ENCODE peak calls at places on chromosomes 4 and X, in eight cellular contexts. T, I, N, V, C, Q, U and G are unnamed samples.

GRCh38 chr4:5874811-5875465 is 17.9 kb downstream of the CRMP1 start:
- DNase-seq in T (no peak), I (no peak), V (no peak), N (no peak), C (no peak), U (no peak), Q (peak), G (no peak)

GRCh38 chr4:89111833-89112563 is 665 bp downstream of the TIGD2 start:
- DNase-seq in T (peak), C (no peak), N (peak), V (no peak), U (no peak), Q (peak), I (no peak), G (peak)

GRCh38 chr4:35182451-35182850 is 1061.9 kb downstream of the ARAP2 start:
- DNase-seq in N (no peak), C (peak), I (no peak), Q (no peak), U (no peak), V (no peak), T (no peak), G (no peak)

GRCh38 chrX:129116651-129117050 is 406.6 kb downstream of the SMARCA1 start:
- DNase-seq in U (no peak), C (no peak), N (no peak), I (no peak), V (no peak), Q (no peak), T (no peak), G (no peak)

GRCh38 chr4:1333256-1333655 is 13.8 kb upstream of the UVSSA start:
- DNase-seq in N (no peak), I (no peak), U (peak), T (no peak), V (no peak), C (peak), Q (no peak), G (no peak)

GRCh38 chr4:80071643-80072606 is 1.1 kb downstream of the ANTXR2 start:
- DNase-seq in I (peak), C (peak), V (no peak), U (peak), T (peak), N (peak), Q (peak), G (peak)

GRCh38 chr4:139171878-139172691 is 4.9 kb downstream of the ELF2 start:
- DNase-seq in N (no peak), V (no peak), U (no peak), T (no peak), I (no peak), C (no peak), Q (peak), G (no peak)

GRCh38 chr4:99986792-99987191 is 36.7 kb upstream of the H2AZ1 start:
- DNase-seq in I (no peak), V (no peak), Q (no peak), T (no peak), C (no peak), U (no peak), N (no peak), G (no peak)

GRCh38 chr4:89889289-89889688 is 5.4 kb upstream of the MMRN1 start:
- DNase-seq in T (no peak), U (no peak), V (no peak), C (no peak), I (no peak), Q (no peak), N (peak), G (no peak)

GRCh38 chrX:9494806-9495205 is 29.9 kb downstream of the TBL1X start:
- DNase-seq in Q (peak), T (no peak), C (no peak), N (no peak), U (no peak), V (no peak), I (no peak), G (no peak)

GRCh38 chrX:150361070-150361776 is 1.9 kb upstream of the MAMLD1 start:
- DNase-seq in Q (no peak), I (peak), V (no peak), U (no peak), C (peak), N (peak), T (peak), G (peak)

GRCh38 chr4:180150818-180151217 is 2092.4 kb upstream of the TENM3 start:
- DNase-seq in T (no peak), C (no peak), Q (no peak), N (no peak), V (no peak), U (no peak), I (no peak), G (no peak)

GRCh38 chrX:150980186-150980585 is 2.9 kb upstream of the HMGB3 start:
- DNase-seq in C (no peak), T (no peak), V (no peak), U (no peak), Q (no peak), N (no peak), I (no peak), G (no peak)

GRCh38 chr4:129326810-129327209 is 230.9 kb downstream of the C4orf33 start:
- DNase-seq in V (no peak), T (no peak), U (no peak), N (no peak), I (no peak), Q (no peak), C (no peak), G (no peak)

GRCh38 chr4:1795304-1796195 is 2.5 kb downstream of the FGFR3 start:
- DNase-seq in U (no peak), N (no peak), T (peak), C (no peak), V (no peak), I (no peak), Q (no peak), G (peak)

GRCh38 chr4:174177536-174177935 is 105.9 kb downstream of the FBXO8 start:
- DNase-seq in N (no peak), C (no peak), U (no peak), Q (no peak), T (no peak), I (no peak), V (no peak), G (no peak)

GRCh38 chrX:131895002-131895401 is 128.1 kb upstream of the STK26 start:
- DNase-seq in I (no peak), N (no peak), C (no peak), U (no peak), T (no peak), Q (peak), V (no peak), G (no peak)

GRCh38 chrX:39813631-39814246 is 284.0 kb downstream of the BCOR start:
- DNase-seq in I (peak), C (peak), Q (peak), V (peak), N (no peak), U (peak), T (peak), G (peak)

GRCh38 chrX:108156082-108156481 is 64.5 kb downstream of the ATG4A start:
- DNase-seq in T (no peak), U (no peak), Q (no peak), V (no peak), N (no peak), I (no peak), C (no peak), G (no peak)

GRCh38 chr4:162523171-162523570 is 359.4 kb upstream of the FSTL5 start:
- DNase-seq in Q (no peak), I (no peak), V (no peak), T (no peak), N (no peak), U (no peak), C (no peak), G (no peak)

GRCh38 chr4:12674184-12674583 is 810.0 kb downstream of the RAB28 start:
- DNase-seq in I (no peak), Q (no peak), C (no peak), V (no peak), N (no peak), U (no peak), T (no peak), G (no peak)

GRCh38 chr4:96315815-96316214 is 475.9 kb downstream of the PDHA2 start:
- DNase-seq in T (no peak), V (no peak), C (no peak), I (no peak), U (no peak), Q (peak), N (no peak), G (no peak)

GRCh38 chrX:110277609-110278008 is 40.3 kb downstream of the AMMECR1 start:
- DNase-seq in I (no peak), N (no peak), U (no peak), C (no peak), T (no peak), V (no peak), Q (no peak), G (no peak)

GRCh38 chrX:150036181-150036580 is 97.9 kb upstream of the EOLA2 start:
- DNase-seq in Q (peak), N (no peak), C (no peak), V (no peak), I (no peak), T (peak), U (no peak), G (peak)

GRCh38 chr4:113407409-113407808 is 354.1 kb downstream of the CAMK2D start:
- DNase-seq in U (no peak), T (no peak), C (no peak), V (no peak), Q (no peak), I (no peak), N (no peak), G (no peak)

GRCh38 chrX:97050413-97050812 is 166.7 kb downstream of the RPA4 start:
- DNase-seq in T (no peak), C (no peak), U (no peak), V (no peak), N (no peak), I (no peak), Q (no peak), G (no peak)

GRCh38 chr4:853416-853781 is 27.5 kb upstream of the CPLX1 start:
- DNase-seq in C (no peak), U (no peak), T (peak), N (no peak), V (no peak), I (no peak), Q (no peak), G (no peak)

GRCh38 chrX:13339607-13340006 is 19.8 kb upstream of the ATXN3L start:
- DNase-seq in C (no peak), T (peak), N (no peak), Q (no peak), I (no peak), V (no peak), U (no peak), G (no peak)

GRCh38 chr4:118684873-118685811 is at the start of gene METTL14:
- DNase-seq in N (peak), T (peak), I (peak), C (peak), Q (peak), U (peak), V (peak), G (peak)
- TF ChIP-seq CTCF in N (no peak), T (peak), I (peak), C (no peak), Q (no peak), U (peak), V (peak), G (no peak)

DNA sequence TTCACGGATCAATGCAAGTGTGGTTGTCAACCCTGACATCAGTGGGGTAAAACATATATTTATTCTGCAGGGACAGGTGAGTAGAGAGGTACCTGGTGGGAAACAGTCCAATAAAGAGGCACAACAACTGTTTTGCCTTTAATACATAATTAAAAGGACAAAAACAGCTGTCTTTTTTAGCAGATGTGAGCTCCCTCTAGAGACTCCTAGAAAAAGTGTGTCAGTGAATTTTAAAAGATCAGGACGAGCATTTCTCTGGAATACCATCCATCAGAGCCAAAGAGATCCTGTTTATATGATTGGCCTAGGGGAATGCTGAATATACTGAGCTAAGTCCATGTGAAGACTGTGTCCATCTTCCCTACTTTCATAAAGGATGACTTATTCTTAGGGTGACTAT is 58.3 kb downstream of the TMEM144 start:
- DNase-seq in T (no peak), C (no peak), V (no peak), U (no peak), N (no peak), Q (no peak), I (no peak), G (no peak)
- TF ChIP-seq CTCF in T (no peak), C (no peak), V (no peak), U (no peak), N (no peak), Q (no peak), I (no peak), G (no peak)

GRCh38 chr4:151098191-151098590 is 1.2 kb upstream of the RPS3A start:
- DNase-seq in U (no peak), I (no peak), T (no peak), C (no peak), V (no peak), Q (no peak), N (no peak), G (no peak)

GRCh38 chr4:151100517-151100916 is 1.1 kb downstream of the RPS3A start:
- DNase-seq in C (no peak), N (no peak), T (no peak), V (no peak), Q (no peak), U (no peak), I (no peak), G (no peak)

GRCh38 chr4:151097759-151098158 is 1.7 kb upstream of the RPS3A start:
- DNase-seq in I (no peak), U (no peak), T (no peak), N (no peak), V (no peak), Q (no peak), C (no peak), G (no peak)

GRCh38 chr4:151099976-151100417 is 569 bp downstream of the RPS3A start:
- DNase-seq in N (no peak), I (no peak), T (no peak), Q (peak), V (no peak), C (no peak), U (no peak), G (no peak)

DNA sequence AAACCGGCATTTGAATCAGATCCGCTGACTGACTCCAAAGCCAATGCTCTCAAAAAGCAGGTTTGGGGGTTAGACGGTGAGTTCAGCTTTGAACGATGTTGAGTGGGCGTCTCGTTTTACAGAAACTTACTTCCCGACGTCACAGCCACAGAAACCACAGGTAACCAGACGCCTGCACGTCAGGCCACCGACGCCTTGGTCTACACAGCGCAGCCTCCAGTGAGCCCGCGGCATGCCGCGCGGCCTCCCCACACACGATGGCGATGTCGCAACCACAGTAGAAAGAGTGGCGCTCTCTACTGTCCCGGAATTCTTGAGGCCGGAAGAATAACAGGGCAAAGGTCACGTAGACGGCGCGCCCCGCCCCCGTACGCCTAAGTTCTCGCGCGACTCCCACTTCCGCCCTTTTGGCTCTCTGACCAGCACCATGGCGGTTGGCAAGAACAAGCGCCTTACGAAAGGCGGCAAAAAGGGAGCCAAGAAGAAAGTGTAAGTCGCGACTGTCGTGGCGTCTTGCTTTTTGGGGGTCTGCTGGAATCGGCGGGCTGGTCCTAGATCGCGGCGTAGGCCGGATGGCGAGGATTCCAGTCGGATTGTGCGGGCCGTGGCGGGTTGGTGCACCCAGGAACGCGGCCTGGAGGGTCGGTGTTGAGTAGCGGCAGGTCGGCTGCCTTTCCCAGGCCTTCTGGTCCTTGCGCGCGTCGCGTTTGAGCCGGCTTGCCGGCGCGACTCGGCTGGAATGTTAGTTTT is at the start of gene RPS3A:
- DNase-seq in T (peak), N (peak), V (peak), U (peak), C (peak), Q (peak), I (peak), G (peak)
- TF ChIP-seq CTCF in T (peak), N (peak), V (peak), U (peak), C (peak), Q (peak), I (peak), G (no peak)

GRCh38 chr4:31651541-31651940 is 931.4 kb downstream of the PCDH7 start:
- DNase-seq in C (no peak), T (no peak), I (no peak), V (no peak), U (no peak), N (no peak), Q (no peak), G (no peak)
- TF ChIP-seq CTCF in C (no peak), T (no peak), I (no peak), V (no peak), U (no peak), N (no peak), Q (no peak), G (no peak)

GRCh38 chrX:3788494-3789233 is 75.2 kb upstream of the PRKX start:
- DNase-seq in Q (no peak), N (peak), I (no peak), U (no peak), T (no peak), C (no peak), V (no peak), G (no peak)
- TF ChIP-seq CTCF in Q (no peak), N (no peak), I (no peak), U (no peak), T (no peak), C (no peak), V (no peak), G (no peak)

GRCh38 chrX:5113128-5113527 is 1115.5 kb downstream of the NLGN4X start:
- DNase-seq in U (no peak), N (no peak), T (no peak), V (no peak), I (no peak), C (no peak), Q (peak), G (peak)
- TF ChIP-seq CTCF in U (peak), N (no peak), T (peak), V (no peak), I (no peak), C (no peak), Q (peak), G (no peak)